ENCODE peak calls at places on chromosomes 16 and 17, in ten cellular contexts. One of them, this sample, is unnamed.

GRCh38 chr17:8155341-8156173 is 3.4 kb upstream of the PER1 start:
- DNase-seq in C1 segment of cervical spinal cord: no peak
- DNase-seq in AG08395: no peak
- DNase-seq in activated CD4-positive, alpha-beta T cell treated with anti-CD3 and anti-CD28 coated beads, Interleukin-2, amount 50 U/mL, for 48 hours: no peak
- DNase-seq in KBM-7: no peak
- DNase-seq in CD8-positive, alpha-beta memory T cell: no peak
- DNase-seq in stimulated activated CD8-positive, alpha-beta memory T cell treated with anti-CD3 and anti-CD28 coated beads, Interleukin-15, amount 100 ng/mL, for 4 hours: no peak
- DNase-seq in HTR-8/SVneo: no peak
- DNase-seq in astrocyte of the cerebellum: no peak
- DNase-seq in NCI-H345: no peak
- DNase-seq in this sample: no peak

GRCh38 chr17:31394544-31394943 is 3.1 kb downstream of the RAB11FIP4 start:
- DNase-seq in HTR-8/SVneo: peak; percentile 52
- DNase-seq in NCI-H345: no peak
- DNase-seq in stimulated activated CD8-positive, alpha-beta memory T cell treated with anti-CD3 and anti-CD28 coated beads, Interleukin-15, amount 100 ng/mL, for 4 hours: no peak
- DNase-seq in KBM-7: peak; percentile 75
- DNase-seq in activated CD4-positive, alpha-beta T cell treated with anti-CD3 and anti-CD28 coated beads, Interleukin-2, amount 50 U/mL, for 48 hours: peak; percentile 59
- DNase-seq in AG08395: peak; percentile 81
- DNase-seq in CD8-positive, alpha-beta memory T cell: no peak
- DNase-seq in C1 segment of cervical spinal cord: no peak
- DNase-seq in astrocyte of the cerebellum: peak; percentile 72
- DNase-seq in this sample: no peak

GRCh38 chr17:49576121-49576905 is 642 bp downstream of the NXPH3 start:
- DNase-seq in astrocyte of the cerebellum: no peak
- DNase-seq in AG08395: peak; percentile 58
- DNase-seq in C1 segment of cervical spinal cord: no peak
- DNase-seq in HTR-8/SVneo: peak; percentile 63
- DNase-seq in KBM-7: peak; percentile 38
- DNase-seq in stimulated activated CD8-positive, alpha-beta memory T cell treated with anti-CD3 and anti-CD28 coated beads, Interleukin-15, amount 100 ng/mL, for 4 hours: no peak
- DNase-seq in NCI-H345: peak; percentile 35
- DNase-seq in CD8-positive, alpha-beta memory T cell: no peak
- DNase-seq in activated CD4-positive, alpha-beta T cell treated with anti-CD3 and anti-CD28 coated beads, Interleukin-2, amount 50 U/mL, for 48 hours: no peak
- DNase-seq in this sample: no peak

GRCh38 chr17:77285594-77286390 is 145.0 kb downstream of the SEC14L1 start:
- DNase-seq in astrocyte of the cerebellum: no peak
- DNase-seq in activated CD4-positive, alpha-beta T cell treated with anti-CD3 and anti-CD28 coated beads, Interleukin-2, amount 50 U/mL, for 48 hours: peak; percentile 12
- DNase-seq in CD8-positive, alpha-beta memory T cell: no peak
- DNase-seq in NCI-H345: no peak
- DNase-seq in HTR-8/SVneo: peak; percentile 75
- DNase-seq in AG08395: peak; percentile 91
- DNase-seq in C1 segment of cervical spinal cord: no peak
- DNase-seq in stimulated activated CD8-positive, alpha-beta memory T cell treated with anti-CD3 and anti-CD28 coated beads, Interleukin-15, amount 100 ng/mL, for 4 hours: no peak
- DNase-seq in KBM-7: peak; percentile 75
- DNase-seq in this sample: peak; percentile 57

GRCh38 chr16:54048994-54049929 is 237.3 kb downstream of the IRX3 start:
- DNase-seq in AG08395: no peak
- DNase-seq in KBM-7: peak; percentile 62
- DNase-seq in C1 segment of cervical spinal cord: no peak
- DNase-seq in CD8-positive, alpha-beta memory T cell: no peak
- DNase-seq in NCI-H345: no peak
- DNase-seq in astrocyte of the cerebellum: no peak
- DNase-seq in stimulated activated CD8-positive, alpha-beta memory T cell treated with anti-CD3 and anti-CD28 coated beads, Interleukin-15, amount 100 ng/mL, for 4 hours: no peak
- DNase-seq in HTR-8/SVneo: no peak
- DNase-seq in activated CD4-positive, alpha-beta T cell treated with anti-CD3 and anti-CD28 coated beads, Interleukin-2, amount 50 U/mL, for 48 hours: no peak
- DNase-seq in this sample: no peak

GRCh38 chr16:52591441-52592215 is 44.7 kb upstream of the TOX3 start:
- DNase-seq in HTR-8/SVneo: no peak
- DNase-seq in CD8-positive, alpha-beta memory T cell: no peak
- DNase-seq in astrocyte of the cerebellum: no peak
- DNase-seq in C1 segment of cervical spinal cord: no peak
- DNase-seq in activated CD4-positive, alpha-beta T cell treated with anti-CD3 and anti-CD28 coated beads, Interleukin-2, amount 50 U/mL, for 48 hours: no peak
- DNase-seq in AG08395: no peak
- DNase-seq in stimulated activated CD8-positive, alpha-beta memory T cell treated with anti-CD3 and anti-CD28 coated beads, Interleukin-15, amount 100 ng/mL, for 4 hours: no peak
- DNase-seq in NCI-H345: no peak
- DNase-seq in KBM-7: no peak
- DNase-seq in this sample: no peak

GRCh38 chr16:1559446-1559975 is 26.0 kb downstream of the TMEM204 start:
- DNase-seq in AG08395: no peak
- DNase-seq in HTR-8/SVneo: no peak
- DNase-seq in KBM-7: no peak
- DNase-seq in CD8-positive, alpha-beta memory T cell: no peak
- DNase-seq in NCI-H345: no peak
- DNase-seq in stimulated activated CD8-positive, alpha-beta memory T cell treated with anti-CD3 and anti-CD28 coated beads, Interleukin-15, amount 100 ng/mL, for 4 hours: no peak
- DNase-seq in C1 segment of cervical spinal cord: no peak
- DNase-seq in astrocyte of the cerebellum: no peak
- DNase-seq in activated CD4-positive, alpha-beta T cell treated with anti-CD3 and anti-CD28 coated beads, Interleukin-2, amount 50 U/mL, for 48 hours: no peak
- DNase-seq in this sample: no peak

GRCh38 chr16:65064131-65064530 is 57.7 kb downstream of the CDH11 start:
- DNase-seq in KBM-7: no peak
- DNase-seq in activated CD4-positive, alpha-beta T cell treated with anti-CD3 and anti-CD28 coated beads, Interleukin-2, amount 50 U/mL, for 48 hours: no peak
- DNase-seq in AG08395: no peak
- DNase-seq in astrocyte of the cerebellum: no peak
- DNase-seq in HTR-8/SVneo: no peak
- DNase-seq in C1 segment of cervical spinal cord: no peak
- DNase-seq in NCI-H345: no peak
- DNase-seq in CD8-positive, alpha-beta memory T cell: no peak
- DNase-seq in stimulated activated CD8-positive, alpha-beta memory T cell treated with anti-CD3 and anti-CD28 coated beads, Interleukin-15, amount 100 ng/mL, for 4 hours: no peak
- DNase-seq in this sample: no peak

GRCh38 chr17:41496803-41497484 is 7.2 kb upstream of the KRT36 start:
- DNase-seq in NCI-H345: peak; percentile 40
- DNase-seq in AG08395: peak; percentile 92
- DNase-seq in CD8-positive, alpha-beta memory T cell: peak; percentile 19
- DNase-seq in HTR-8/SVneo: peak; percentile 96
- DNase-seq in C1 segment of cervical spinal cord: no peak
- DNase-seq in activated CD4-positive, alpha-beta T cell treated with anti-CD3 and anti-CD28 coated beads, Interleukin-2, amount 50 U/mL, for 48 hours: peak; percentile 83
- DNase-seq in stimulated activated CD8-positive, alpha-beta memory T cell treated with anti-CD3 and anti-CD28 coated beads, Interleukin-15, amount 100 ng/mL, for 4 hours: no peak
- DNase-seq in astrocyte of the cerebellum: no peak
- DNase-seq in KBM-7: peak; percentile 88
- DNase-seq in this sample: peak; percentile 38

GRCh38 chr16:23342083-23342640 is 40.1 kb downstream of the SCNN1B start:
- DNase-seq in astrocyte of the cerebellum: no peak
- DNase-seq in activated CD4-positive, alpha-beta T cell treated with anti-CD3 and anti-CD28 coated beads, Interleukin-2, amount 50 U/mL, for 48 hours: no peak
- DNase-seq in stimulated activated CD8-positive, alpha-beta memory T cell treated with anti-CD3 and anti-CD28 coated beads, Interleukin-15, amount 100 ng/mL, for 4 hours: no peak
- DNase-seq in C1 segment of cervical spinal cord: no peak
- DNase-seq in AG08395: no peak
- DNase-seq in NCI-H345: no peak
- DNase-seq in HTR-8/SVneo: no peak
- DNase-seq in KBM-7: no peak
- DNase-seq in CD8-positive, alpha-beta memory T cell: no peak
- DNase-seq in this sample: no peak

GRCh38 chr16:17499223-17499902 is 28.6 kb upstream of the XYLT1 start:
- DNase-seq in activated CD4-positive, alpha-beta T cell treated with anti-CD3 and anti-CD28 coated beads, Interleukin-2, amount 50 U/mL, for 48 hours: no peak
- DNase-seq in stimulated activated CD8-positive, alpha-beta memory T cell treated with anti-CD3 and anti-CD28 coated beads, Interleukin-15, amount 100 ng/mL, for 4 hours: no peak
- DNase-seq in CD8-positive, alpha-beta memory T cell: no peak
- DNase-seq in AG08395: peak; percentile 41
- DNase-seq in NCI-H345: no peak
- DNase-seq in KBM-7: no peak
- DNase-seq in astrocyte of the cerebellum: no peak
- DNase-seq in HTR-8/SVneo: no peak
- DNase-seq in C1 segment of cervical spinal cord: no peak
- DNase-seq in this sample: no peak

GRCh38 chr16:4660454-4661007 is 32.8 kb upstream of the NUDT16L1 start:
- DNase-seq in AG08395: peak; percentile 63
- DNase-seq in KBM-7: peak; percentile 76
- DNase-seq in stimulated activated CD8-positive, alpha-beta memory T cell treated with anti-CD3 and anti-CD28 coated beads, Interleukin-15, amount 100 ng/mL, for 4 hours: peak; percentile 76
- DNase-seq in HTR-8/SVneo: no peak
- DNase-seq in C1 segment of cervical spinal cord: no peak
- DNase-seq in CD8-positive, alpha-beta memory T cell: peak; percentile 57
- DNase-seq in astrocyte of the cerebellum: peak; percentile 11
- DNase-seq in NCI-H345: peak; percentile 73
- DNase-seq in activated CD4-positive, alpha-beta T cell treated with anti-CD3 and anti-CD28 coated beads, Interleukin-2, amount 50 U/mL, for 48 hours: peak; percentile 82
- DNase-seq in this sample: no peak

GRCh38 chr17:4142107-4142900 is 526 bp downstream of the ZZEF1 start:
- DNase-seq in KBM-7: no peak
- DNase-seq in NCI-H345: no peak
- DNase-seq in HTR-8/SVneo: peak; percentile 47
- DNase-seq in AG08395: peak; percentile 35
- DNase-seq in astrocyte of the cerebellum: no peak
- DNase-seq in stimulated activated CD8-positive, alpha-beta memory T cell treated with anti-CD3 and anti-CD28 coated beads, Interleukin-15, amount 100 ng/mL, for 4 hours: peak; percentile 6
- DNase-seq in CD8-positive, alpha-beta memory T cell: peak; percentile 48
- DNase-seq in C1 segment of cervical spinal cord: no peak
- DNase-seq in activated CD4-positive, alpha-beta T cell treated with anti-CD3 and anti-CD28 coated beads, Interleukin-2, amount 50 U/mL, for 48 hours: peak; percentile 31
- DNase-seq in this sample: no peak

GRCh38 chr17:43907425-43907981 is at the start of gene MPP2:
- DNase-seq in NCI-H345: peak; percentile 83
- DNase-seq in astrocyte of the cerebellum: peak; percentile 32
- DNase-seq in AG08395: peak; percentile 76
- DNase-seq in KBM-7: peak; percentile 85
- DNase-seq in activated CD4-positive, alpha-beta T cell treated with anti-CD3 and anti-CD28 coated beads, Interleukin-2, amount 50 U/mL, for 48 hours: peak; percentile 62
- DNase-seq in HTR-8/SVneo: peak; percentile 88
- DNase-seq in stimulated activated CD8-positive, alpha-beta memory T cell treated with anti-CD3 and anti-CD28 coated beads, Interleukin-15, amount 100 ng/mL, for 4 hours: no peak
- DNase-seq in CD8-positive, alpha-beta memory T cell: peak; percentile 22
- DNase-seq in C1 segment of cervical spinal cord: peak; percentile 98
- DNase-seq in this sample: no peak

GRCh38 chr16:16864536-16864935 is 485.6 kb downstream of the NPIPA7 start:
- DNase-seq in CD8-positive, alpha-beta memory T cell: no peak
- DNase-seq in NCI-H345: no peak
- DNase-seq in HTR-8/SVneo: no peak
- DNase-seq in stimulated activated CD8-positive, alpha-beta memory T cell treated with anti-CD3 and anti-CD28 coated beads, Interleukin-15, amount 100 ng/mL, for 4 hours: no peak
- DNase-seq in KBM-7: no peak
- DNase-seq in astrocyte of the cerebellum: no peak
- DNase-seq in activated CD4-positive, alpha-beta T cell treated with anti-CD3 and anti-CD28 coated beads, Interleukin-2, amount 50 U/mL, for 48 hours: no peak
- DNase-seq in C1 segment of cervical spinal cord: no peak
- DNase-seq in AG08395: no peak
- DNase-seq in this sample: no peak

GRCh38 chr17:74116087-74116717 is 87.3 kb upstream of the RPL38 start:
- DNase-seq in astrocyte of the cerebellum: no peak
- DNase-seq in NCI-H345: peak; percentile 73
- DNase-seq in stimulated activated CD8-positive, alpha-beta memory T cell treated with anti-CD3 and anti-CD28 coated beads, Interleukin-15, amount 100 ng/mL, for 4 hours: no peak
- DNase-seq in CD8-positive, alpha-beta memory T cell: no peak
- DNase-seq in C1 segment of cervical spinal cord: no peak
- DNase-seq in HTR-8/SVneo: no peak
- DNase-seq in KBM-7: no peak
- DNase-seq in AG08395: peak; percentile 55
- DNase-seq in activated CD4-positive, alpha-beta T cell treated with anti-CD3 and anti-CD28 coated beads, Interleukin-2, amount 50 U/mL, for 48 hours: no peak
- DNase-seq in this sample: no peak